ENCODE peak calls at places on chromosomes 16 and 17, in six cellular contexts. Z is GM12892, M is non-pigmented ciliary epithelial cell, G is EH, Q is fibroblast of pulmonary artery, A is erythroblast. V is an unnamed sample.
A peak's percentile ranks its signal among the peaks of the same experiment; 100 is the strongest.

GRCh38 chr16:54511181-54511731 is 224.7 kb upstream of the IRX3 start:
- DNase-seq in M (no peak), G (peak; percentile 61), A (no peak), Z (no peak), Q (peak; percentile 62), V (peak; percentile 29)

GRCh38 chr16:4580245-4580644 is 24.1 kb downstream of the C16orf96 start:
- DNase-seq in Q (peak; percentile 10), A (no peak), Z (no peak), G (peak; percentile 17), M (no peak), V (peak; percentile 34)

GRCh38 chr16:16928532-16929101 is 542.1 kb downstream of the XYLT1 start:
- DNase-seq in Z (no peak), M (no peak), Q (no peak), A (no peak), G (no peak), V (no peak)

GRCh38 chr16:82011199-82011641 is at the start of gene SDR42E1:
- DNase-seq in G (no peak), A (no peak), Q (no peak), Z (peak; percentile 70), M (no peak), V (peak; percentile 38)

GRCh38 chr17:13429201-13429600 is 172.5 kb downstream of the HS3ST3A1 start:
- DNase-seq in Q (peak; percentile 48), Z (no peak), A (no peak), M (peak; percentile 82), G (peak; percentile 93), V (peak; percentile 56)

GRCh38 chr16:65991149-65991701 is 375.3 kb upstream of the CDH5 start:
- DNase-seq in Q (no peak), M (no peak), G (no peak), Z (no peak), A (no peak), V (no peak)

GRCh38 chr17:45364531-45365390 is 47.9 kb upstream of the MAP3K14 start:
- DNase-seq in Q (peak; percentile 60), Z (no peak), G (no peak), M (no peak), A (no peak), V (no peak)

GRCh38 chr16:11316331-11317015 is 28.8 kb upstream of the RMI2 start:
- DNase-seq in Q (no peak), A (no peak), M (no peak), Z (no peak), G (no peak), V (no peak)

GRCh38 chr17:51217946-51218345 is 41.9 kb downstream of the MBTD1 start:
- DNase-seq in M (no peak), A (no peak), Q (no peak), G (no peak), Z (no peak), V (no peak)

GRCh38 chr17:164536-165235 is 16.8 kb downstream of the DOC2B start:
- DNase-seq in Z (no peak), M (no peak), G (peak; percentile 55), A (peak; percentile 12), Q (peak; percentile 41), V (peak; percentile 64)

GRCh38 chr16:89923640-89924297 is 627 bp downstream of the TUBB3 start:
- DNase-seq in Q (no peak), G (no peak), M (no peak), Z (no peak), A (no peak), V (peak; percentile 25)

GRCh38 chr17:64354824-64355535 is 35.7 kb downstream of the PECAM1 start:
- DNase-seq in G (no peak), Z (no peak), M (no peak), A (no peak), Q (peak; percentile 87), V (no peak)

GRCh38 chr16:14548933-14549788 is 80.9 kb downstream of the PARN start:
- DNase-seq in G (no peak), M (no peak), A (no peak), Q (no peak), Z (no peak), V (no peak)

GRCh38 chr17:44314869-44315661 is 6.7 kb downstream of the RUNDC3A start:
- DNase-seq in G (peak; percentile 28), Z (peak; percentile 80), M (no peak), Q (peak; percentile 31), A (peak; percentile 66), V (peak; percentile 18)

GRCh38 chr17:7852919-7853692 is 1.8 kb upstream of the TMEM88 start:
- DNase-seq in G (no peak), M (no peak), Q (no peak), A (no peak), Z (no peak), V (no peak)

GRCh38 chr16:70737377-70738082 is 51.7 kb upstream of the MTSS2 start:
- DNase-seq in M (no peak), G (peak; percentile 97), Q (peak; percentile 73), A (no peak), Z (peak; percentile 82), V (peak; percentile 96)

GRCh38 chr17:81304196-81305015 is 9.3 kb upstream of the SLC38A10 start:
- DNase-seq in M (no peak), Z (no peak), A (no peak), G (no peak), Q (no peak), V (no peak)

GRCh38 chr17:14575349-14575966 is 274.6 kb downstream of the HS3ST3B1 start:
- DNase-seq in Z (no peak), G (peak; percentile 51), Q (no peak), A (no peak), M (no peak), V (no peak)

GRCh38 chr16:51500306-51500705 is 349.2 kb upstream of the SALL1 start:
- DNase-seq in A (no peak), M (peak; percentile 1), Z (no peak), G (peak; percentile 29), Q (peak; percentile 19), V (no peak)

GRCh38 chr17:56819431-56820145 is 14.1 kb downstream of the C17orf67 start:
- DNase-seq in Q (peak; percentile 81), M (peak; percentile 22), A (peak; percentile 86), Z (peak; percentile 46), G (peak; percentile 72), V (peak; percentile 78)

GRCh38 chr17:56665864-56666263 is 72.4 kb downstream of the NOG start:
- DNase-seq in G (no peak), A (no peak), M (no peak), Q (no peak), Z (no peak), V (peak; percentile 65)

V was measured in myocyte.